ENCODE peak calls at places on chromosomes 4 and X, in nine cellular contexts. O is right lobe of liver, J is IMR-90, B is ovary, Y is gastrocnemius medialis, W is heart left ventricle, X is testis, C is esophagus squamous epithelium, M is upper lobe of left lung. H is an unnamed sample.

GRCh38 chr4:159298502-159298901 is 195.6 kb downstream of the RAPGEF2 start:
- DNase-seq in O (no peak), J (peak), B (no peak), Y (no peak), W (no peak), X (no peak), C (no peak), M (no peak), H (no peak)

GRCh38 chr4:3297066-3297859 is 4.4 kb downstream of the RGS12 start:
- DNase-seq in O (peak), J (no peak), B (no peak), Y (peak), W (no peak), X (peak), C (no peak), M (no peak), H (no peak)

GRCh38 chr4:167032876-167033275 is 201.4 kb downstream of the SPOCK3 start:
- DNase-seq in O (no peak), J (peak), B (no peak), Y (no peak), W (no peak), X (no peak), C (no peak), M (no peak), H (no peak)

GRCh38 chr4:156638332-156638731 is 333.3 kb downstream of the PDGFC start:
- DNase-seq in O (no peak), J (peak), B (no peak), Y (no peak), W (no peak), X (no peak), C (no peak), M (no peak), H (no peak)

GRCh38 chr4:74283614-74284013 is 24.7 kb upstream of the EPGN start:
- DNase-seq in O (no peak), J (peak), B (no peak), Y (no peak), W (no peak), X (no peak), C (no peak), M (no peak), H (no peak)

GRCh38 chr4:148692242-148692641 is 250.0 kb upstream of the NR3C2 start:
- DNase-seq in O (no peak), J (no peak), B (no peak), Y (peak), W (no peak), X (no peak), C (no peak), M (no peak), H (no peak)

GRCh38 chr4:169668069-169668721 is 47.8 kb downstream of the CLCN3 start:
- DNase-seq in O (no peak), J (no peak), B (no peak), Y (no peak), W (no peak), X (no peak), C (no peak), M (no peak), H (no peak)

GRCh38 chrX:119541188-119541587 is 24.0 kb downstream of the STEEP1 start:
- DNase-seq in O (no peak), J (peak), B (no peak), Y (no peak), W (no peak), X (no peak), C (no peak), M (no peak), H (no peak)

GRCh38 chr4:2817701-2818350 is 24.9 kb downstream of the SH3BP2 start:
- DNase-seq in O (peak), J (no peak), B (no peak), Y (no peak), W (peak), X (no peak), C (no peak), M (peak), H (peak)

GRCh38 chrX:15343075-15343476 is 7.8 kb upstream of the PIGA start:
- DNase-seq in O (no peak), J (peak), B (no peak), Y (no peak), W (no peak), X (no peak), C (no peak), M (no peak), H (no peak)

GRCh38 chrX:150092549-150092948 is 154.3 kb upstream of the EOLA2 start:
- DNase-seq in O (no peak), J (no peak), B (no peak), Y (no peak), W (no peak), X (no peak), C (no peak), M (no peak), H (no peak)

GRCh38 chrX:143632625-143633387 is 3.1 kb downstream of the SLITRK4 start:
- DNase-seq in O (no peak), J (no peak), B (no peak), Y (no peak), W (no peak), X (peak), C (no peak), M (no peak), H (no peak)

GRCh38 chr4:156596026-156596425 is 375.6 kb downstream of the PDGFC start:
- DNase-seq in O (no peak), J (peak), B (no peak), Y (no peak), W (no peak), X (no peak), C (no peak), M (no peak), H (no peak)

GRCh38 chr4:16122225-16122624 is 38.4 kb upstream of the PROM1 start:
- DNase-seq in O (no peak), J (no peak), B (no peak), Y (peak), W (no peak), X (peak), C (no peak), M (no peak), H (no peak)

GRCh38 chr4:75637176-75637575 is 6.8 kb upstream of the CDKL2 start:
- DNase-seq in O (no peak), J (peak), B (peak), Y (no peak), W (no peak), X (no peak), C (no peak), M (no peak), H (no peak)

GRCh38 chrX:19599253-19599652 is 83.9 kb upstream of the MAP3K15 start:
- DNase-seq in O (no peak), J (no peak), B (no peak), Y (no peak), W (no peak), X (no peak), C (no peak), M (no peak), H (no peak)

GRCh38 chr4:145487626-145488025 is 6.0 kb downstream of the SMAD1 start:
- DNase-seq in O (no peak), J (no peak), B (no peak), Y (no peak), W (no peak), X (no peak), C (no peak), M (no peak), H (no peak)

GRCh38 chr4:141079393-141079930 is 53.8 kb downstream of the RNF150 start:
- DNase-seq in O (no peak), J (no peak), B (no peak), Y (no peak), W (no peak), X (no peak), C (no peak), M (no peak), H (no peak)

GRCh38 chr4:127623755-127624087 is 9.0 kb upstream of the INTU start:
- DNase-seq in O (no peak), J (peak), B (peak), Y (no peak), W (no peak), X (peak), C (no peak), M (peak), H (no peak)

GRCh38 chr4:76441881-76442280 is 6.9 kb downstream of the SHROOM3 start:
- DNase-seq in O (no peak), J (no peak), B (no peak), Y (no peak), W (no peak), X (no peak), C (no peak), M (no peak), H (no peak)

GRCh38 chr4:149371021-149371420 is 444.6 kb downstream of the IQCM start:
- DNase-seq in O (peak), J (peak), B (no peak), Y (no peak), W (no peak), X (peak), C (no peak), M (no peak), H (no peak)

GRCh38 chr4:40755609-40756008 is 5.9 kb downstream of the NSUN7 start:
- DNase-seq in O (no peak), J (no peak), B (no peak), Y (no peak), W (no peak), X (no peak), C (no peak), M (no peak), H (no peak)

GRCh38 chr4:3515646-3516045 is 16.6 kb downstream of the LRPAP1 start:
- DNase-seq in O (peak), J (no peak), B (no peak), Y (no peak), W (no peak), X (no peak), C (no peak), M (peak), H (peak)

GRCh38 chr4:5471206-5471605 is 237.2 kb downstream of the EVC2 start:
- DNase-seq in O (no peak), J (no peak), B (no peak), Y (no peak), W (no peak), X (no peak), C (no peak), M (no peak), H (no peak)

GRCh38 chr4:10091531-10092181 is 24.9 kb downstream of the WDR1 start:
- DNase-seq in O (peak), J (no peak), B (no peak), Y (peak), W (no peak), X (no peak), C (no peak), M (no peak), H (peak)

GRCh38 chrX:86946569-86946968 is 571.0 kb upstream of the KLHL4 start:
- DNase-seq in O (no peak), J (peak), B (no peak), Y (no peak), W (no peak), X (no peak), C (no peak), M (no peak), H (no peak)

GRCh38 chr4:156169011-156169410 is 215.3 kb upstream of the CTSO start:
- DNase-seq in O (no peak), J (peak), B (peak), Y (no peak), W (peak), X (peak), C (no peak), M (no peak), H (no peak)

GRCh38 chr4:139030614-139031235 is 15.1 kb downstream of the NOCT start:
- DNase-seq in O (no peak), J (peak), B (peak), Y (peak), W (peak), X (peak), C (no peak), M (no peak), H (no peak)

GRCh38 chr4:184473265-184473514 is 1.2 kb downstream of the IRF2 start:
- DNase-seq in O (no peak), J (no peak), B (no peak), Y (no peak), W (no peak), X (no peak), C (no peak), M (no peak), H (peak)

GRCh38 chr4:184473515-184474260 is 662 bp downstream of the IRF2 start:
- DNase-seq in O (peak), J (peak), B (peak), Y (peak), W (peak), X (peak), C (no peak), M (peak), H (peak)

GRCh38 chr4:184475096-184475461 is 729 bp upstream of the IRF2 start:
- DNase-seq in O (peak), J (peak), B (peak), Y (peak), W (peak), X (peak), C (peak), M (no peak), H (peak)

GRCh38 chr4:184472540-184473264 is 1.6 kb downstream of the IRF2 start:
- DNase-seq in O (peak), J (peak), B (peak), Y (peak), W (peak), X (peak), C (peak), M (peak), H (peak)

DNA sequence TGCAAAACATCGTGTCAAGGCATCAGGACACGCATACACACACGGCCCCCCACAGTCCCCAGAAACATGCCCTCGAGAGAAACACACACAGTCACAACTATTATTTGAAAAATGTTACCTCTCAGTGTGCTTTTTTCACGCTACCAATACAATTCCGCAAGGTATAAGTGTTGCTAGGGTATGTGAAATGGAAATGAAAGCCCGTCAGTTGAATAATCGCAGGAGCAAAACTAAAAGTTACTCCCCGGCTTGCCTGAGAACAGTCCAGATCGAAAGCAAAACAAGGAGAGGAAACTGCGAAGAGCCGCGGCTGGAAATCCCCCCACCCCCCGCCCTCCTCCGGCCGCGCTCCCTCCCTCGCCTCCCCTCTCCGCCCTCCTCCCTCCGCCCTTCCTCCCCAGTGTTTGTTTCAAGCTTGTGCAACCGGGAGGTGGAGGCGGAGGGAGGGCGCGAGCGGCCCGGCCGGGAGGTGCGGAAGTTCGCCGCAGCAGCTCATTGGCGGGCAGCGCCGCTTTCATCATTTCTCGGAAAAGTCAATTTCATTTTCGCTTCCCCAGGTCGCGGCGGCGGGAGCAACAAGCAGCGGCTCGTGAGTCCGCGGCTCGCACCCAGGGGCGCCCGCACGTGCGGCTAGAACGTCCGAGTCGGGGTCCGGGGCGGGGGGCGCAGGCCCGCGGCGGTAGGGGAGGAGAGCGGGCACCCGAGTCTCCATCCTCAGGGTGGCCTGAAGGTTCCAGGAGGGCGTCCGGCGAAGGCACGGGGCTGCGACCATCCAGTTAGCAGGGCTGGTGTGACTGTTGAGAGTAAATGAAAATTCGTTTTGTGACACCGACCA is at the start of gene IRF2:
- DNase-seq in O (peak), J (peak), B (peak), Y (peak), W (peak), X (peak), C (peak), M (peak), H (peak)
- TF ChIP-seq POLR2A in O (peak), J (peak), B (peak), Y (peak), W (no peak), X (peak), C (peak), M (peak), H (peak)

DNA sequence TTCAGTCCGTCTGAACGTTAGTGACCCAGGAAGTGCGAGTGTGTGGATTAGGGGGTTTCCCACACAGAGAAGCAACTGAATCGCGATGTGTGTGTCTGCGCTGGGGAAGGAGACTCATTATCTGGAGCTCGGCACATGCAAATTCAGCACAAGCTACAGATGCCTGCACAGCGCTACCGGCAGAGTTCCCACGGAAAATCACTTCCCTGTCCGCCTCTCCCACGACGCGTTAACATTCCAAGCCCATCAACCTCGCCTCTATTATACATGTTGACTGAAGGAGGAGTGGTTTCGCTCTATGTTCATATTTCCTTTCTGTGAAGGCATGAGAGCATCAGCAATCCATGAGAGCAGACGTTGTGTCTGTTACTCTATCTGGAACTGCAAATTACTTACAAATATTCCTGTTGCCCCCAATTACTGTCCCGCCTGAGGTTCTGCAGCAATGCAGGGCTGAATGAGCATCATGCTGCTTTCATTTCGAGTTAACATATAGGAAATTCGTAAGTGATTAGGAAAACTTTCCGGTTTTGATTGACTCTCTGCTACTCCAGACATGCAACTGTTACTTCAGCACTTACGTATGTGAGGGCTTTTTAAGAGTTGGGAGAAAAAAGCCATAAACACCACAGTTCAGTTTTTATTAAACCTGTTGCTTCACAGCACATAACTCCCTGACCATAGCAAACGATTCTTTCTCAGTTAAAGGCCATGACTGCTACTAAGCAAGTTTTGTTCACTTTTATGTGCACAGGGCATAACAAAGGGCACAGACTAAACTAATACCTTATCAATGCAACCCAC is 15.0 kb upstream of the MTNR1A start:
- DNase-seq in O (no peak), J (peak), B (no peak), Y (no peak), W (no peak), X (peak), C (no peak), M (no peak), H (no peak)
- H3K4me3 ChIP-seq in O (no peak), J (peak), B (no peak), Y (no peak), W (no peak), X (no peak), C (no peak), M (peak), H (no peak)

GRCh38 chr4:25913851-25914669 is at the start of gene SMIM20:
- DNase-seq in O (peak), J (peak), B (peak), Y (peak), W (peak), X (peak), C (peak), M (peak), H (peak)
- TF ChIP-seq POLR2A in O (peak), J (peak), B (peak), Y (peak), W (no peak), X (no peak), C (peak), M (no peak), H (peak)

GRCh38 chr4:86892639-86892965 is 380 bp upstream of the C4orf36 start:
- DNase-seq in O (no peak), J (no peak), B (no peak), Y (no peak), W (no peak), X (no peak), C (no peak), M (no peak), H (no peak)
- H3K4me3 ChIP-seq in O (peak), J (peak), B (peak), Y (peak), W (peak), X (peak), C (peak), M (peak), H (peak)

GRCh38 chrX:129779747-129780146 is at the start of gene SASH3:
- DNase-seq in O (peak), J (no peak), B (no peak), Y (peak), W (peak), X (peak), C (peak), M (peak), H (peak)

GRCh38 chrX:129779086-129779672 is 570 bp upstream of the SASH3 start:
- DNase-seq in O (peak), J (no peak), B (no peak), Y (no peak), W (no peak), X (no peak), C (no peak), M (no peak), H (peak)

GRCh38 chrX:129773649-129774458 is 5.9 kb upstream of the SASH3 start:
- DNase-seq in O (no peak), J (no peak), B (no peak), Y (no peak), W (no peak), X (no peak), C (no peak), M (no peak), H (peak)

GRCh38 chrX:129780441-129781105 is 824 bp downstream of the SASH3 start:
- DNase-seq in O (peak), J (no peak), B (no peak), Y (no peak), W (no peak), X (no peak), C (no peak), M (no peak), H (peak)

GRCh38 chrX:129777218-129777768 is 2.5 kb upstream of the SASH3 start:
- DNase-seq in O (peak), J (no peak), B (no peak), Y (no peak), W (peak), X (peak), C (no peak), M (peak), H (peak)
- TF ChIP-seq POLR2A in O (peak), J (no peak), B (no peak), Y (no peak), W (no peak), X (no peak), C (no peak), M (no peak), H (no peak)

DNA sequence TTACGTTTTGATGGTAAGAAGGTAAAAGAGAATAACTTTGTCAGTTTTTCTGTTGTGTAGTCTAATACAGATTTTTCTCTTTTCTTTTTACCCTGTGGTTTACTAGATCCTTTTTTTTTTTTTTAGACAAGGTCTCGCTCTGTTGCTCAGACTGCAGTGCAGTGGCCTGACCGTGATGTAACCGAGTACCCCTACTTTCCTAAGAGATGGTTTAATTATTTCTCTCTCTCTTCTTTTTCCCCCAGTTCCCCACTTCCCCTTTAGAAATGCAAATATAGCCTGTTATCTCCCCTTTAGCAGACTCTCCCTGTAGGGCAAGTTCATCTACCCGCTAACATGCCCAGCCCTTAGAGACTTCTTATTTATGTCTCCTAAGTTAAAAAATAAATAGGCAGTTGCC is 4.4 kb downstream of the SNX25 start:
- DNase-seq in O (no peak), J (no peak), B (no peak), Y (no peak), W (no peak), X (no peak), C (no peak), M (no peak), H (no peak)
- H3K4me3 ChIP-seq in O (no peak), J (no peak), B (no peak), Y (no peak), W (no peak), X (no peak), C (no peak), M (no peak), H (no peak)